ENCODE peak calls at places on chromosomes 12 and 14, in four cellular contexts. E, O, V and U are unnamed samples.

GRCh38 chr12:116863275-116863767 is 17.9 kb downstream of the HRK start:
- DNase-seq in E (no peak), O (no peak), V (no peak), U (peak; percentile 55)

GRCh38 chr14:64465208-64465821 is at the start of gene AKAP5:
- DNase-seq in E (peak; percentile 62), O (peak; percentile 9), V (no peak), U (peak; percentile 86)

GRCh38 chr14:100246809-100247428 is 8.0 kb downstream of the YY1 start:
- DNase-seq in E (no peak), O (no peak), V (no peak), U (peak; percentile 52)

GRCh38 chr12:98894412-98895085 is 249.5 kb downstream of the APAF1 start:
- DNase-seq in E (no peak), O (no peak), V (no peak), U (peak; percentile 33)

GRCh38 chr12:75478395-75478794 is 2.2 kb upstream of the GLIPR1 start:
- DNase-seq in E (no peak), O (no peak), V (no peak), U (no peak)

GRCh38 chr14:100688598-100689499 is 37.8 kb upstream of the DLK1 start:
- DNase-seq in E (no peak), O (no peak), V (no peak), U (no peak)

GRCh38 chr12:57614178-57614947 is 3.1 kb downstream of the ARHGEF25 start:
- DNase-seq in E (no peak), O (no peak), V (no peak), U (no peak)

GRCh38 chr12:56260380-56260779 is 2.2 kb upstream of the ANKRD52 start:
- DNase-seq in E (no peak), O (no peak), V (no peak), U (no peak)

GRCh38 chr12:52081263-52081733 is 1.8 kb downstream of the SMIM41 start:
- DNase-seq in E (no peak), O (no peak), V (no peak), U (no peak)

GRCh38 chr12:122853582-122854245 is 18.5 kb downstream of the HIP1R start:
- DNase-seq in E (no peak), O (no peak), V (no peak), U (no peak)

GRCh38 chr12:60194682-60195081 is 598.9 kb downstream of the SLC16A7 start:
- DNase-seq in E (no peak), O (no peak), V (no peak), U (no peak)

GRCh38 chr12:10392394-10392930 is 2.6 kb upstream of the KLRK1 start:
- DNase-seq in E (peak; percentile 41), O (peak; percentile 74), V (peak; percentile 23), U (no peak)

GRCh38 chr12:121490401-121491257 is 90.2 kb downstream of the KDM2B start:
- DNase-seq in E (no peak), O (no peak), V (no peak), U (no peak)

GRCh38 chr12:33794954-33795353 is 227.3 kb upstream of the ALG10 start:
- DNase-seq in E (no peak), O (no peak), V (no peak), U (no peak)

GRCh38 chr14:101220921-101221510 is 317.5 kb upstream of the RTL1 start:
- DNase-seq in E (no peak), O (no peak), V (no peak), U (no peak)

GRCh38 chr12:3604750-3605638 is 114.0 kb downstream of the PRMT8 start:
- DNase-seq in E (peak; percentile 61), O (no peak), V (no peak), U (peak; percentile 10)

GRCh38 chr12:131443019-131444000 is 267.6 kb upstream of the SFSWAP start:
- DNase-seq in E (peak; percentile 15), O (no peak), V (no peak), U (no peak)

GRCh38 chr12:121975029-121975428 is 46.7 kb upstream of the BCL7A start:
- DNase-seq in E (no peak), O (no peak), V (no peak), U (no peak)

GRCh38 chr12:50099302-50100008 is 4.4 kb upstream of the GPD1 start:
- DNase-seq in E (no peak), O (no peak), V (no peak), U (no peak)

GRCh38 chr12:55843431-55843830 is 695 bp upstream of the MMP19 start:
- DNase-seq in E (no peak), O (no peak), V (no peak), U (no peak)

GRCh38 chr12:122206111-122206881 is 2.8 kb downstream of the B3GNT4 start:
- DNase-seq in E (no peak), O (no peak), V (no peak), U (no peak)

GRCh38 chr12:21725731-21726130 is 48.8 kb downstream of the KCNJ8 start:
- DNase-seq in E (no peak), O (no peak), V (no peak), U (no peak)

GRCh38 chr14:74955229-74955999 is at the start of gene PGF:
- DNase-seq in E (peak; percentile 74), O (peak; percentile 56), V (no peak), U (peak; percentile 68)

GRCh38 chr14:105527381-105528196 is 1.2 kb downstream of the TMEM121 start:
- DNase-seq in E (no peak), O (no peak), V (no peak), U (no peak)

GRCh38 chr12:90936230-90937005 is 18.6 kb downstream of the CCER1 start:
- DNase-seq in E (no peak), O (no peak), V (no peak), U (no peak)

GRCh38 chr12:4215862-4216541 is 57.6 kb upstream of the CCND2 start:
- DNase-seq in E (no peak), O (no peak), V (no peak), U (no peak)

GRCh38 chr14:77320238-77320935 is at the start of gene POMT2:
- DNase-seq in E (peak; percentile 95), O (peak; percentile 92), V (peak; percentile 80), U (peak; percentile 95)
- TF ChIP-seq CTCF in E (peak; percentile 37), O (peak; percentile 79), V (no peak), U (peak; percentile 42)

GRCh38 chr14:39566795-39567194 is 134.6 kb upstream of the FBXO33 start:
- DNase-seq in E (no peak), O (no peak), V (no peak), U (no peak)

GRCh38 chr14:39563361-39563760 is 131.1 kb upstream of the FBXO33 start:
- DNase-seq in E (no peak), O (no peak), V (no peak), U (no peak)

DNA sequence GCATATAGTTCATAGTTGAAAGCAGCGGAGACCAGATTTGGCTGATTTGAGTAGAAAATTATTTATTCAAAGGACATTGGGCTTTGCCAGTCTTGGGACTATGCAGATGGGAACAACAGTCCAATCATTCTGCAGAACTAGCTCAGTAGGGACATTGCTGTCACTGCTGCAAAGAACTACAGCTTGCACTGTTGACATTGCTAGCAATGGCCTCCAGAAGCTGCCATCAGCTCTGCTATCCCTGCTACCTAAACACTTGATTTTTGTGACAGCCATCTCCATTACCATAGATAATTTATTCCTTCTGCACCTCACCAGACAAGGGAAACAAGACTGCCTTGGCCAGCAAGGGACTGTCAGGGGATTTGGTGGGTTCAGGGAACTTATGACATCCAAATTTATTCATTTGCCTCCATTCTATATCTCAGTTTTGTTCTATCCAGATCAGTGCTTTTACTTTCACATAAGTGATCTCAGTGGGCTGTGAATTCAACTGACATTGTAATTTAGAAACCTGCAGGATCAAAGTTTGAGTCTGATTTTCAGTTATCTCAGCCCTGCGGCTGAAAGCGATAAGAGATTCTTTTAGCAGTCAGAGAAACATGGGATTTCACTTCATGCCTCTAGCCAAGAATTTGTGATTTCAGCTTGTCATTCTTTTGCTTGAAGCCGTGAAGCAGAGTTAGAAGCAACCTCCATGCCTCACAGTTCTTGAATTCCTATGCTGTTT is 136.7 kb upstream of the FBXO33 start:
- DNase-seq in E (no peak), O (no peak), V (no peak), U (no peak)
- TF ChIP-seq CTCF in E (no peak), O (no peak), V (no peak), U (no peak)

GRCh38 chr12:132561784-132562156 is 48.6 kb downstream of the LRCOL1 start:
- DNase-seq in E (peak; percentile 36), O (no peak), V (no peak), U (peak; percentile 50)
- TF ChIP-seq CTCF in E (no peak), O (no peak), V (no peak), U (no peak)

GRCh38 chr12:127773520-127773919 is 493.4 kb upstream of the TMEM132C start:
- DNase-seq in E (no peak), O (no peak), V (no peak), U (no peak)
- TF ChIP-seq CTCF in E (no peak), O (no peak), V (no peak), U (no peak)